ENCODE peak calls at places on chromosomes 13 and 19, in six cellular contexts. P is stimulated activated CD8-positive, alpha-beta memory T cell treated with anti-CD3 and anti-CD28 coated beads, Interleukin-4, amount 100 ng/mL, for 48 hours; X is H54; A is transverse colon; D is HT-29; T is EH. F is an unnamed sample.

GRCh38 chr13:111225184-111225583 is 95.3 kb upstream of the TEX29 start:
- DNase-seq in X (no peak), P (no peak), A (no peak), T (no peak), D (no peak), F (no peak)

GRCh38 chr13:27424246-27425150 is at the start of gene GTF3A:
- DNase-seq in X (peak), A (peak), D (peak), P (peak), T (peak), F (peak)

GRCh38 chr13:112067121-112067741 is at the start of gene SOX1:
- DNase-seq in P (no peak), X (no peak), A (no peak), D (no peak), T (no peak), F (no peak)

GRCh38 chr13:42990991-42991891 is 800 bp downstream of the EPSTI1 start:
- DNase-seq in T (no peak), A (no peak), X (no peak), P (no peak), D (no peak), F (peak)

GRCh38 chr19:21474671-21475181 is 30.7 kb upstream of the ZNF429 start:
- DNase-seq in A (peak), X (no peak), P (peak), D (no peak), T (peak), F (peak)

GRCh38 chr13:74107598-74107997 is 26.6 kb downstream of the KLF12 start:
- DNase-seq in T (no peak), D (no peak), X (no peak), P (no peak), A (no peak), F (no peak)

GRCh38 chr13:65054277-65054676 is 2175.9 kb downstream of the PCDH9 start:
- DNase-seq in P (no peak), D (no peak), X (no peak), A (no peak), T (no peak), F (no peak)

GRCh38 chr13:107712145-107712544 is 503.2 kb downstream of the LIG4 start:
- DNase-seq in X (no peak), A (no peak), P (no peak), T (no peak), D (no peak), F (no peak)

F was measured in colonic mucosa.